ENCODE peak calls at places on chromosome 18, in ten cellular contexts. O is sciatic nerve; Q is activated T-helper 1 cell treated with anti-CD3 and anti-CD28 coated beads, Interleukin-2, amount 50 U/mL, for 16 hours; T is activated CD4-positive, alpha-beta T cell treated with anti-CD3 and anti-CD28 coated beads, Interleukin-2, amount 50 U/mL, for 24 hours; W is progenitor cell of endocrine pancreas; B is stimulated activated CD4-positive, alpha-beta T cell treated with anti-CD3 and anti-CD28 coated beads, TNF-alpha, amount 100 ng/mL, for 4 hours; X is GM04504; P is endothelial cell; A is frontal cortex; N is Ammon's horn. G is an unnamed sample.

GRCh38 chr18:36501100-36501499 is 203.6 kb downstream of the FHOD3 start:
- DNase-seq in W (no peak), X (no peak), T (no peak), B (no peak), P (no peak), O (no peak), Q (no peak), A (no peak), N (no peak), G (no peak)

GRCh38 chr18:63725682-63726480 is 23.1 kb downstream of the SERPINB11 start:
- DNase-seq in O (no peak), A (no peak), Q (no peak), N (no peak), W (no peak), X (no peak), B (no peak), P (no peak), T (no peak), G (no peak)

GRCh38 chr18:67023059-67023458 is 419.2 kb upstream of the CDH19 start:
- DNase-seq in Q (no peak), N (no peak), X (no peak), P (no peak), T (no peak), B (no peak), A (no peak), W (no peak), O (no peak), G (no peak)

GRCh38 chr18:56953444-56953843 is 193.4 kb upstream of the BOD1L2 start:
- DNase-seq in A (no peak), Q (no peak), O (no peak), T (no peak), B (no peak), W (no peak), X (no peak), N (no peak), P (no peak), G (no peak)

GRCh38 chr18:79962835-79963657 is 1.4 kb upstream of the HSBP1L1 start:
- DNase-seq in T (peak; percentile 24), N (no peak), A (no peak), W (no peak), O (peak; percentile 32), P (no peak), B (no peak), Q (no peak), X (no peak), G (no peak)

GRCh38 chr18:62585274-62586147 is 62.7 kb downstream of the ZCCHC2 start:
- DNase-seq in B (peak; percentile 33), P (no peak), O (no peak), X (no peak), N (no peak), A (no peak), Q (peak; percentile 27), W (no peak), T (peak; percentile 29), G (no peak)

GRCh38 chr18:73564073-73564472 is 583.6 kb downstream of the FBXO15 start:
- DNase-seq in B (no peak), P (no peak), O (no peak), N (no peak), T (no peak), A (no peak), W (no peak), Q (no peak), X (no peak), G (no peak)

GRCh38 chr18:48827321-48828200 is 123.2 kb downstream of the SMAD7 start:
- DNase-seq in B (no peak), A (no peak), Q (no peak), N (peak; percentile 44), W (no peak), O (peak; percentile 59), X (peak; percentile 40), T (no peak), P (no peak), G (peak; percentile 68)

GRCh38 chr18:332721-333513 is 65.1 kb upstream of the THOC1 start:
- DNase-seq in W (no peak), O (peak; percentile 86), X (peak; percentile 42), A (no peak), P (no peak), N (peak; percentile 42), B (no peak), Q (no peak), T (no peak), G (no peak)

GRCh38 chr18:26460449-26461091 is 87.8 kb downstream of the KCTD1 start:
- DNase-seq in O (no peak), Q (no peak), T (no peak), B (no peak), N (no peak), P (no peak), W (no peak), A (no peak), X (no peak), G (peak; percentile 33)

GRCh38 chr18:12076424-12077140 is 17.1 kb upstream of the ANKRD62 start:
- DNase-seq in P (peak; percentile 41), O (no peak), A (no peak), Q (no peak), W (no peak), N (no peak), X (no peak), B (no peak), T (no peak), G (peak; percentile 18)

GRCh38 chr18:3340682-3341097 is 78.8 kb downstream of the MYL12B start:
- DNase-seq in P (no peak), B (no peak), O (no peak), Q (no peak), W (no peak), A (no peak), X (no peak), T (no peak), N (no peak), G (no peak)

GRCh38 chr18:12782521-12782920 is 79.7 kb downstream of the PSMG2 start:
- DNase-seq in N (no peak), X (no peak), T (no peak), O (no peak), Q (no peak), B (no peak), W (no peak), A (no peak), P (no peak), G (no peak)

GRCh38 chr18:46184296-46185080 is 80.3 kb downstream of the HAUS1 start:
- DNase-seq in P (no peak), A (no peak), X (no peak), W (no peak), O (no peak), Q (no peak), N (no peak), B (no peak), T (no peak), G (no peak)

GRCh38 chr18:46134920-46135675 is 30.9 kb downstream of the HAUS1 start:
- DNase-seq in B (no peak), P (no peak), X (no peak), N (no peak), W (no peak), A (peak; percentile 39), T (no peak), Q (no peak), O (no peak), G (no peak)

GRCh38 chr18:76252880-76253279 is 242.2 kb downstream of the ZNF516 start:
- DNase-seq in T (no peak), W (no peak), O (no peak), Q (no peak), P (peak; percentile 43), B (no peak), N (peak; percentile 33), X (no peak), A (no peak), G (no peak)

GRCh38 chr18:75293591-75293990 is 83.0 kb downstream of the TSHZ1 start:
- DNase-seq in T (no peak), X (no peak), W (no peak), A (no peak), B (no peak), O (no peak), P (no peak), Q (no peak), N (no peak), G (no peak)

GRCh38 chr18:10020176-10020575 is 106.4 kb downstream of the VAPA start:
- DNase-seq in B (no peak), N (no peak), O (no peak), P (no peak), A (no peak), Q (no peak), T (no peak), X (no peak), W (no peak), G (no peak)

GRCh38 chr18:79949571-79950439 is 1.6 kb downstream of the SLC66A2 start:
- DNase-seq in T (no peak), Q (no peak), O (peak; percentile 62), B (no peak), P (no peak), N (peak; percentile 55), A (no peak), X (no peak), W (no peak), G (no peak)

GRCh38 chr18:51162617-51163016 is 34.9 kb downstream of the MEX3C start:
- DNase-seq in A (no peak), X (no peak), O (no peak), B (no peak), T (no peak), Q (no peak), P (no peak), N (no peak), W (no peak), G (no peak)

GRCh38 chr18:55589625-55590291 is 1.8 kb upstream of the TCF4 start:
- DNase-seq in O (peak; percentile 98), A (peak; percentile 85), W (peak; percentile 88), B (peak; percentile 46), N (peak; percentile 94), T (no peak), Q (peak; percentile 8), P (peak; percentile 94), X (peak; percentile 92), G (peak; percentile 94)

GRCh38 chr18:32048507-32049091 is 30.0 kb downstream of the RNF125 start:
- DNase-seq in W (no peak), N (peak; percentile 64), A (no peak), X (peak; percentile 20), Q (no peak), O (peak; percentile 66), B (no peak), P (no peak), T (no peak), G (no peak)

GRCh38 chr18:811192-812122 is 585 bp downstream of the YES1 start:
- DNase-seq in B (no peak), Q (no peak), A (peak; percentile 16), T (no peak), O (peak; percentile 73), P (peak; percentile 60), N (peak; percentile 5), X (no peak), W (peak; percentile 53), G (no peak)

GRCh38 chr18:77249583-77250500 is at the start of gene GALR1:
- DNase-seq in A (peak; percentile 16), O (no peak), B (no peak), N (no peak), P (peak; percentile 26), T (no peak), Q (no peak), X (no peak), W (peak; percentile 25), G (no peak)

GRCh38 chr18:68660355-68661183 is 54.3 kb downstream of the TMX3 start:
- DNase-seq in B (no peak), T (no peak), Q (no peak), X (peak; percentile 28), W (no peak), N (peak; percentile 63), P (no peak), A (peak; percentile 14), O (no peak), G (peak; percentile 77)

GRCh38 chr18:22032392-22032961 is 136.9 kb upstream of the GATA6 start:
- DNase-seq in N (no peak), P (no peak), B (no peak), X (peak; percentile 51), T (no peak), A (no peak), Q (no peak), W (no peak), O (no peak), G (peak; percentile 12)

GRCh38 chr18:77749189-77749588 is 499.5 kb downstream of the GALR1 start:
- DNase-seq in P (peak; percentile 22), W (no peak), N (no peak), T (no peak), Q (no peak), B (no peak), A (no peak), X (no peak), O (no peak), G (no peak)

GRCh38 chr18:43705850-43706249 is 428.6 kb upstream of the SYT4 start:
- DNase-seq in P (no peak), N (no peak), W (no peak), B (no peak), Q (no peak), O (no peak), A (no peak), X (no peak), T (no peak), G (no peak)